ENCODE peak calls at places on chromosomes 6 and 20, in four cellular contexts. C is nephron progenitor cell, Z is GM13977, G is IMR-90. R is an unnamed sample.

GRCh38 chr20:20525214-20525613 is 157.3 kb downstream of the INSM1 start:
- DNase-seq in G (no peak), C (no peak), Z (no peak), R (no peak)

GRCh38 chr6:36104836-36105235 is 25.5 kb upstream of the MAPK13 start:
- DNase-seq in Z (no peak), G (peak; percentile 57), C (no peak), R (no peak)

GRCh38 chr6:71556141-71556540 is 267.5 kb downstream of the OGFRL1 start:
- DNase-seq in C (no peak), Z (no peak), G (no peak), R (no peak)

GRCh38 chr6:114783083-114783482 is 440.3 kb upstream of the HS3ST5 start:
- DNase-seq in C (no peak), Z (no peak), G (no peak), R (no peak)

GRCh38 chr6:40722553-40723258 is 135.5 kb upstream of the LRFN2 start:
- DNase-seq in Z (no peak), C (no peak), G (peak; percentile 6), R (no peak)

GRCh38 chr20:17457064-17457463 is 74.1 kb downstream of the BFSP1 start:
- DNase-seq in Z (no peak), C (no peak), G (no peak), R (no peak)

GRCh38 chr6:11977193-11977592 is 34.9 kb upstream of the HIVEP1 start:
- DNase-seq in G (no peak), Z (no peak), C (no peak), R (no peak)

GRCh38 chr6:40472354-40472753 is 114.8 kb downstream of the LRFN2 start:
- DNase-seq in G (no peak), C (no peak), Z (no peak), R (no peak)

GRCh38 chr6:20409427-20409971 is 7.8 kb downstream of the E2F3 start:
- DNase-seq in C (no peak), Z (peak; percentile 45), G (no peak), R (peak; percentile 40)

GRCh38 chr6:13362432-13362831 is 34.1 kb upstream of the TBC1D7 start:
- DNase-seq in G (peak; percentile 92), Z (no peak), C (no peak), R (no peak)

GRCh38 chr6:26472549-26473245 is 14.9 kb downstream of the BTN2A1 start:
- DNase-seq in Z (no peak), C (no peak), G (no peak), R (no peak)

GRCh38 chr20:57582432-57583288 is 21.8 kb downstream of the PCK1 start:
- DNase-seq in G (peak; percentile 64), C (peak; percentile 61), Z (no peak), R (no peak)

GRCh38 chr20:36653456-36653855 is 7.5 kb upstream of the SLA2 start:
- DNase-seq in G (no peak), Z (no peak), C (no peak), R (no peak)

GRCh38 chr20:36658300-36658699 is 12.3 kb upstream of the SLA2 start:
- DNase-seq in C (no peak), Z (no peak), G (no peak), R (no peak)

GRCh38 chr20:36656733-36657132 is 10.7 kb upstream of the SLA2 start:
- DNase-seq in C (no peak), Z (no peak), G (no peak), R (no peak)

GRCh38 chr20:36654506-36654905 is 8.5 kb upstream of the SLA2 start:
- DNase-seq in G (no peak), C (no peak), Z (no peak), R (no peak)
- TF ChIP-seq CTCF in G (no peak), C (no peak), Z (no peak), R (no peak)

DNA sequence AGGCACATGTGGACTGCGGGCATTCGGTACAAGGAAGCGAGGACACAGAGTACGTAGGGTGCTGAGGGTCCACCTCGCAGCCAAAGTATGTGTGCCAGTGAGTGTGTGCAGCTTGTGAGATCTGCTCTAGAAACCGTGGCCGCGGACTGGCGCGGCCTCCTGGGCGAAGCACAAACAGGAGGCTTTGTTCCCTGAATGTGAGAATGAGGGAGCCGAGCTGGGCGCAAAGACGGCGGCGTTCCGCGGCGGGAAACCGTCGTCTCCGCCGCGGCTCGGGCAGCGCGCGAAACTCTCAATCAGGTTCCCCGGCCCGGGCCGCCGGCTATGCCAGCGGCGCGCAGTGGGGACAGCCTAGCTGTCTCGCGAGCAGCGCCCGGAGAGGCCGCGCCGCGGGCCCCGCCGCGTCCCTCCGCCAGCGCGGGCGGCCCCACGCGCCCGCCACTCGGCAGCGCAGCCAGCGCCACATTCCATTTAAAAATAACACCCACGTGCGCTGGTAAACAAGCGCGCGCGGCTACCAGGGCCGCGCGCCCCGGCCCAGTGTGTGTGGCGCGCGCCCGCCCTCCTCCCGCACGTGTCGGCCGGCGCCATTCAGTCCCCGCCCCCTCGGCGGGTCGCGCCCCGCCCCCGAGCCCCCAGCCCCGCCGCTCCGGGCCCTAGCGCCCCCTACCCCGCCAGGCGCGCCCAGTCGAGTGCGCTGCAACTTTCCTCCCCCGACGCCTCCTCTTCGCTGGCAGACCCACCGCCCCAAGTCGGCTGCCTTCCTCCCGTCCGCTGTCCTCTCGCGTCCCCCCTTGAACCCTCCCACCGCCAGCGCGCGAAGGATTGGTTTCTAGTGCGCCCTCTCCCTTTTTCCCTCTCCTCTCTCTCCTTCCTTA is 3.0 kb upstream of the FOXO3 start:
- DNase-seq in G (peak; percentile 62), Z (peak; percentile 70), C (peak; percentile 87), R (peak; percentile 65)
- TF ChIP-seq CTCF in G (peak; percentile 5), Z (no peak), C (no peak), R (no peak)

GRCh38 chr6:138277835-138278234 is 59.5 kb upstream of the PBOV1 start:
- DNase-seq in C (no peak), Z (no peak), G (no peak), R (no peak)

GRCh38 chr6:138278326-138278725 is 60.0 kb upstream of the PBOV1 start:
- DNase-seq in Z (no peak), C (peak; percentile 9), G (peak; percentile 2), R (no peak)

GRCh38 chr6:138271451-138271850 is 53.2 kb upstream of the PBOV1 start:
- DNase-seq in G (no peak), Z (no peak), C (no peak), R (no peak)

GRCh38 chr6:138272543-138273305 is 54.4 kb upstream of the PBOV1 start:
- DNase-seq in C (no peak), G (peak; percentile 45), Z (no peak), R (no peak)

DNA sequence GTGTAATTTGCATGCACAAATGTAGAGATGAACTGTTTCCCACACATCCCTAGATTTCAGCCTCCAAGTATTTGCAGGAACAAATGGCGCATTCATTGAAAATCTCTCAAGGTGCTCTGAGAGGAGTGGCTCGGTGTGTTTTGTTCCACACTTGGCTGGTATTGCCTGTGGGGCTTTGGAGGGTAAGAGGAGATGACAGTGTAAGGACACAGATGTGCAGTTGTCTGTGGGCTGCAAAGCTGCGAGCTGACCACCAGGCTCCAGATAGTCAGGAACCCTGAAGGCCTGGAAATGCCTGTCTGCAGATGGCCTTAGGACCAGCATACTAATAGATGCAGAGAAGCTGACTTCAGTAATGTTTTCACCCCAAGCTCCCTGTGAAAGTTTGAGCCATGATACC is 57.7 kb upstream of the PBOV1 start:
- DNase-seq in C (no peak), G (no peak), Z (no peak), R (no peak)
- TF ChIP-seq CTCF in C (no peak), G (no peak), Z (no peak), R (no peak)

GRCh38 chr20:33926425-33926824 is 67.3 kb upstream of the RALY start:
- DNase-seq in Z (no peak), C (no peak), G (peak; percentile 6), R (no peak)

GRCh38 chr20:33927703-33928102 is 66.0 kb upstream of the RALY start:
- DNase-seq in C (no peak), G (no peak), Z (no peak), R (no peak)

GRCh38 chr20:33933469-33933909 is 60.2 kb upstream of the RALY start:
- DNase-seq in C (peak; percentile 36), Z (peak; percentile 71), G (peak; percentile 55), R (peak; percentile 66)

GRCh38 chr20:33925867-33926266 is 67.8 kb upstream of the RALY start:
- DNase-seq in G (peak; percentile 42), C (no peak), Z (no peak), R (no peak)

DNA sequence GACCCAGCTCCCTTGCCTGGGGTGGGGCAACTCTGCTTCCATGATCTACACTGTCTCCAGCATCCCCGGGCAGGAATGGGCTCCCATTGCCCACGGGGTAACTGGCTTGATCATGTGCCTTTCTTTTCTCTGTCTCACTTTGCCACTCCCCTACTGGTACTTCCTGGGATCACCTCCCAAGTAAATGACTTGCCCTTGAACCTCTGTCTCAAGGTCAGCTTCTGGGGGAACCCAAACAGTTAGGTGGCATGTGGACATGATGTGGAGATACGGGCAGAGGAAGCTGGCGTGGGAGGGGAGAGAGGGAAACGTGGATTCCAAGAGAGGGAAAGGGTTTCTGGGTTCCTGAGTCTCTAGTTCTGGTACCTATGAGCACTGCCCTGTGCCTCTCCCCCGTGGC is 63.8 kb upstream of the RALY start:
- DNase-seq in C (no peak), Z (no peak), G (no peak), R (no peak)
- TF ChIP-seq CTCF in C (no peak), Z (no peak), G (no peak), R (no peak)

DNA sequence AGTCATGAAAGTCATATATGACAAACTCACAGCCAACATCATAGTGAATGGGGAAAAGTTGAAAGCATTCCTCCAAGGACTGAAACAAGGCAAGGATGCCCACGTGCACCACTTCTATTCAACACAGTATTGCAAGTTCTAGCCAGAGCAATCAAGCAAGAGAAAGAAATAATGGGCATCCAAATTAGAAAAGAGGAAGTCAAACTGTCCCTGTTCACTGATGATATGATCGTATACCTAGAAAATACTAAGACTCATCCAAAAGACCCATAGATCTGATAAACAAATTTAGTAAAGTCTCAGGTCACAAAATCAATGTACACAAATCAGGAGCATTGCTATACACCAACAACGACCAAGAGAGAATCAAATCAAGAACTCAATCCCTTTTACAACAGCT is 41.2 kb downstream of the RPP21 start:
- DNase-seq in Z (no peak), G (no peak), C (no peak), R (no peak)
- TF ChIP-seq CTCF in Z (no peak), G (no peak), C (no peak), R (no peak)

GRCh38 chr6:17099401-17100059 is 2.3 kb upstream of the STMND1 start:
- DNase-seq in G (no peak), C (no peak), Z (no peak), R (no peak)

GRCh38 chr6:17098538-17098937 is 3.3 kb upstream of the STMND1 start:
- DNase-seq in G (peak; percentile 47), Z (no peak), C (no peak), R (no peak)

GRCh38 chr6:17103715-17104114 is 1.9 kb downstream of the STMND1 start:
- DNase-seq in C (no peak), G (no peak), Z (no peak), R (no peak)

GRCh38 chr6:17101422-17102257 is at the start of gene STMND1:
- DNase-seq in Z (peak; percentile 55), G (peak; percentile 27), C (peak; percentile 66), R (peak; percentile 27)

GRCh38 chr6:17102258-17102870 is 514 bp downstream of the STMND1 start:
- DNase-seq in G (no peak), Z (no peak), C (no peak), R (no peak)
- TF ChIP-seq CTCF in G (no peak), Z (no peak), C (no peak), R (no peak)

R was measured in GM20000.